ENCODE peak calls at places on chromosomes 3 and 15, in five cellular contexts. M, T, Y, Q and I are unnamed samples.

GRCh38 chr3:143970773-143971366 is 753 bp upstream of the DIPK2A start:
- DNase-seq in T (peak), Y (peak), Q (no peak), M (peak), I (peak)

GRCh38 chr3:134815519-134815918 is 20.5 kb downstream of the EPHB1 start:
- DNase-seq in Q (no peak), M (no peak), Y (no peak), T (no peak), I (no peak)

GRCh38 chr3:124117486-124117885 is 125.6 kb upstream of the ROPN1 start:
- DNase-seq in T (no peak), M (no peak), Q (peak), Y (no peak), I (no peak)

GRCh38 chr3:17188378-17188777 is 303.6 kb downstream of the PLCL2 start:
- DNase-seq in M (no peak), Q (no peak), T (no peak), Y (no peak), I (no peak)

GRCh38 chr3:23712656-23713559 is 92.8 kb upstream of the UBE2E1 start:
- DNase-seq in T (peak), Y (peak), Q (peak), M (peak), I (no peak)

GRCh38 chr15:88986949-88987589 is 73.9 kb upstream of the MFGE8 start:
- DNase-seq in M (no peak), T (no peak), Y (no peak), Q (no peak), I (no peak)

GRCh38 chr3:119333773-119334492 is 39.8 kb downstream of the ARHGAP31 start:
- DNase-seq in M (peak), T (no peak), Q (no peak), Y (no peak), I (no peak)

GRCh38 chr3:88618121-88618645 is 468.4 kb downstream of the C3orf38 start:
- DNase-seq in Q (no peak), Y (no peak), T (no peak), M (no peak), I (no peak)

GRCh38 chr15:98896802-98897732 is 110.5 kb downstream of the PGPEP1L start:
- DNase-seq in Y (peak), Q (peak), T (no peak), M (no peak), I (no peak)

GRCh38 chr3:114216186-114216970 is 21.0 kb downstream of the ZNF80 start:
- DNase-seq in M (no peak), Q (peak), Y (no peak), T (no peak), I (no peak)

GRCh38 chr3:190614466-190615384 is 100.8 kb downstream of the IL1RAP start:
- DNase-seq in T (no peak), Q (no peak), Y (no peak), M (no peak), I (no peak)

GRCh38 chr3:195046441-195046840 is 224.5 kb downstream of the XXYLT1 start:
- DNase-seq in Q (no peak), T (no peak), M (no peak), Y (no peak), I (no peak)

GRCh38 chr15:83190450-83190849 is 17.2 kb downstream of the HDGFL3 start:
- DNase-seq in T (no peak), Q (no peak), Y (no peak), M (no peak), I (no peak)

GRCh38 chr3:57959407-57960173 is 48.6 kb upstream of the FLNB start:
- DNase-seq in M (no peak), Q (no peak), T (no peak), Y (no peak), I (no peak)

GRCh38 chr3:11136871-11137626 is 17.2 kb upstream of the HRH1 start:
- DNase-seq in Y (peak), Q (peak), T (peak), M (peak), I (no peak)

GRCh38 chr3:45790611-45791010 is 5.7 kb downstream of the SLC6A20 start:
- DNase-seq in Q (no peak), Y (no peak), T (no peak), M (no peak), I (no peak)

GRCh38 chr3:134294302-134294925 is 43.8 kb upstream of the RYK start:
- DNase-seq in T (no peak), M (no peak), Y (no peak), Q (no peak), I (peak)

GRCh38 chr3:85853805-85854204 is 895.0 kb downstream of the CADM2 start:
- DNase-seq in M (no peak), Q (no peak), Y (no peak), T (no peak), I (no peak)

GRCh38 chr3:15633159-15633558 is 31.6 kb downstream of the BTD start:
- DNase-seq in Y (no peak), Q (no peak), T (no peak), M (no peak), I (no peak)

GRCh38 chr3:127764301-127764700 is 58.0 kb downstream of the MGLL start:
- DNase-seq in Y (no peak), Q (no peak), M (no peak), T (no peak), I (no peak)

GRCh38 chr3:134463676-134464611 is 21.8 kb downstream of the ANAPC13 start:
- DNase-seq in T (peak), Q (peak), Y (peak), M (peak), I (no peak)

GRCh38 chr3:192907784-192908183 is 9.9 kb downstream of the MB21D2 start:
- DNase-seq in M (no peak), Y (no peak), Q (peak), T (no peak), I (no peak)

GRCh38 chr3:137217733-137218132 is 259.9 kb downstream of the IL20RB start:
- DNase-seq in Q (peak), Y (no peak), M (no peak), T (no peak), I (no peak)

GRCh38 chr3:155704771-155705559 is 39.9 kb downstream of the PLCH1 start:
- DNase-seq in T (no peak), Q (no peak), M (no peak), Y (no peak), I (no peak)

GRCh38 chr3:12187448-12188327 is 29.0 kb upstream of the TIMP4 start:
- DNase-seq in Y (no peak), Q (peak), T (peak), M (no peak), I (peak)

GRCh38 chr3:113557374-113557773 is 25.0 kb downstream of the SIDT1 start:
- DNase-seq in M (no peak), T (no peak), Q (peak), Y (no peak), I (no peak)

GRCh38 chr3:150218236-150218635 is 189.9 kb upstream of the TSC22D2 start:
- DNase-seq in T (no peak), Q (no peak), M (no peak), Y (no peak), I (no peak)

GRCh38 chr3:8488436-8488835 is 13.2 kb upstream of the LMCD1 start:
- DNase-seq in Q (no peak), Y (no peak), M (no peak), T (no peak), I (no peak)

GRCh38 chr15:99296386-99296785 is 45.1 kb downstream of the LRRC28 start:
- DNase-seq in Q (no peak), M (no peak), Y (no peak), T (no peak), I (no peak)

GRCh38 chr3:48425281-48425812 is 4.5 kb downstream of the PLXNB1 start:
- DNase-seq in M (no peak), Y (no peak), Q (no peak), T (no peak), I (no peak)